ENCODE peak calls at places on chromosome 17, in six cellular contexts. S, J, X, H, R and K are unnamed samples.

GRCh38 chr17:40284085-40284713 is 3.5 kb upstream of the CDC6 start:
- DNase-seq in S (no peak), J (no peak), X (no peak), H (no peak), R (no peak), K (no peak)

GRCh38 chr17:32285770-32286517 is 20.3 kb downstream of the RHBDL3 start:
- DNase-seq in S (no peak), J (no peak), X (no peak), H (no peak), R (no peak), K (no peak)

GRCh38 chr17:16007439-16007838 is 7.8 kb downstream of the TTC19 start:
- DNase-seq in S (no peak), J (no peak), X (no peak), H (no peak), R (no peak), K (no peak)

GRCh38 chr17:49869038-49869374 is 21.1 kb upstream of the TAC4 start:
- DNase-seq in S (no peak), J (no peak), X (no peak), H (no peak), R (no peak), K (no peak)

GRCh38 chr17:30263552-30264333 is 28.0 kb downstream of the BLMH start:
- DNase-seq in S (no peak), J (no peak), X (no peak), H (no peak), R (no peak), K (no peak)

GRCh38 chr17:79137791-79138190 is 63.2 kb downstream of the ENGASE start:
- DNase-seq in S (no peak), J (no peak), X (no peak), H (peak; percentile 68), R (no peak), K (no peak)

GRCh38 chr17:66975614-66976378 is 11.3 kb downstream of the CACNG4 start:
- DNase-seq in S (no peak), J (peak; percentile 55), X (peak; percentile 69), H (no peak), R (peak; percentile 47), K (no peak)

GRCh38 chr17:45096141-45096540 is 35.0 kb downstream of the NMT1 start:
- DNase-seq in S (no peak), J (peak; percentile 41), X (no peak), H (no peak), R (no peak), K (no peak)

GRCh38 chr17:50361561-50362480 is 11.2 kb downstream of the MRPL27 start:
- DNase-seq in S (no peak), J (peak; percentile 75), X (peak; percentile 67), H (peak; percentile 90), R (peak; percentile 89), K (peak; percentile 74)

GRCh38 chr17:82492647-82493516 is 26.6 kb upstream of the FOXK2 start:
- DNase-seq in S (no peak), J (no peak), X (no peak), H (peak; percentile 48), R (no peak), K (no peak)

GRCh38 chr17:36597229-36597628 is 4.2 kb upstream of the MRM1 start:
- DNase-seq in S (no peak), J (no peak), X (no peak), H (no peak), R (peak; percentile 46), K (no peak)

GRCh38 chr17:49495842-49496182 is 719 bp downstream of the NGFR start:
- DNase-seq in S (no peak), J (no peak), X (no peak), H (peak; percentile 66), R (no peak), K (no peak)

GRCh38 chr17:1639549-1639948 is 6.0 kb downstream of the SCARF1 start:
- DNase-seq in S (no peak), J (no peak), X (no peak), H (peak; percentile 50), R (no peak), K (no peak)

GRCh38 chr17:74981318-74981978 is 6.0 kb upstream of the CDR2L start:
- DNase-seq in S (no peak), J (no peak), X (no peak), H (no peak), R (no peak), K (no peak)

GRCh38 chr17:55774834-55775233 is 24.0 kb downstream of the PCTP start:
- DNase-seq in S (no peak), J (peak; percentile 50), X (no peak), H (no peak), R (no peak), K (no peak)

GRCh38 chr17:59421722-59422121 is 90.3 kb downstream of the YPEL2 start:
- DNase-seq in S (no peak), J (peak; percentile 88), X (no peak), H (no peak), R (no peak), K (no peak)

GRCh38 chr17:74210191-74211140 is 2.9 kb upstream of the TTYH2 start:
- DNase-seq in S (no peak), J (peak; percentile 44), X (peak; percentile 84), H (peak; percentile 94), R (peak; percentile 63), K (no peak)

GRCh38 chr17:34503804-34504203 is 75.6 kb upstream of the TMEM132E start:
- DNase-seq in S (no peak), J (no peak), X (no peak), H (no peak), R (no peak), K (no peak)

GRCh38 chr17:70310251-70310672 is 140.9 kb downstream of the KCNJ2 start:
- DNase-seq in S (no peak), J (no peak), X (no peak), H (no peak), R (no peak), K (no peak)

GRCh38 chr17:74431568-74432483 is at the start of gene GPRC5C:
- DNase-seq in S (no peak), J (peak; percentile 95), X (peak; percentile 82), H (peak; percentile 84), R (peak; percentile 56), K (peak; percentile 67)

GRCh38 chr17:41347872-41348760 is 2.5 kb downstream of the KRT33A start:
- DNase-seq in S (no peak), J (no peak), X (no peak), H (no peak), R (no peak), K (no peak)

GRCh38 chr17:3887811-3888210 is 5.0 kb downstream of the CAMKK1 start:
- DNase-seq in S (no peak), J (no peak), X (no peak), H (no peak), R (peak; percentile 36), K (no peak)

GRCh38 chr17:74493381-74493833 is 27.0 kb downstream of the CD300A start:
- DNase-seq in S (peak; percentile 28), J (peak; percentile 71), X (peak; percentile 89), H (peak; percentile 81), R (peak; percentile 68), K (peak; percentile 43)

GRCh38 chr17:60134396-60135159 is 15.2 kb upstream of the CA4 start:
- DNase-seq in S (no peak), J (no peak), X (peak; percentile 17), H (peak; percentile 69), R (peak; percentile 69), K (no peak)

GRCh38 chr17:81387235-81388060 is 7.8 kb upstream of the BAHCC1 start:
- DNase-seq in S (no peak), J (no peak), X (no peak), H (peak; percentile 75), R (no peak), K (no peak)

GRCh38 chr17:13544292-13544691 is 57.4 kb downstream of the HS3ST3A1 start:
- DNase-seq in S (no peak), J (no peak), X (no peak), H (no peak), R (no peak), K (no peak)
- TF ChIP-seq POLR2AphosphoS5 in S (no peak), J (no peak), X (no peak), H (peak; percentile 74), R (no peak), K (no peak)

GRCh38 chr17:223723-224471 is 42.4 kb upstream of the DOC2B start:
- DNase-seq in S (no peak), J (no peak), X (no peak), H (no peak), R (no peak), K (no peak)
- TF ChIP-seq GABPA in S (no peak), J (no peak), X (no peak), H (no peak), R (no peak), K (no peak)

GRCh38 chr17:63423251-63423950 is 22.7 kb downstream of the CYB561 start:
- DNase-seq in S (no peak), J (no peak), X (no peak), H (no peak), R (no peak), K (no peak)

GRCh38 chr17:63426041-63426916 is 19.8 kb downstream of the CYB561 start:
- DNase-seq in S (no peak), J (no peak), X (no peak), H (no peak), R (no peak), K (no peak)

GRCh38 chr17:63423963-63424362 is 22.1 kb downstream of the CYB561 start:
- DNase-seq in S (no peak), J (no peak), X (no peak), H (no peak), R (no peak), K (no peak)

GRCh38 chr17:63426917-63427308 is 19.2 kb downstream of the CYB561 start:
- DNase-seq in S (no peak), J (no peak), X (no peak), H (no peak), R (no peak), K (no peak)

DNA sequence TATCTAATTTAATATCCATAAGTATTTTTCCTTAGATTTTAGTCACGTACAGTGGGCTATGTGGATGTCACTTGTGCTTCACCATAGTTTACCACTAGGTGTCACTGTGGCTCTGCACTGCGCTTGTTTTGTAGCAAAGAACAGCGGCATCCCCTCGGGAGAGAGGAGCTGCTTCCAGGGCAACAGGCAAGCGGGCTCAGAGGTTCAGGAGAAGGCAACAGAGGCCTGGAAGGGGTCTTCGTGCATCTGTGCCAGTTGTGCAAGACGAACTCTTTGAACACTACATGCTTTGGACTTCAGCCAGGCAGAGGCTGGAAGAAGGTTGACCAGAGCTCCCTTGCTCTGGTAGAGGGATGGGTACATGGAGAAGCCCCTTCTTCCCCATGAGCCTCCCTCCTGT is 20.6 kb downstream of the CYB561 start:
- DNase-seq in S (peak; percentile 39), J (peak; percentile 80), X (peak; percentile 81), H (peak; percentile 90), R (peak; percentile 79), K (peak; percentile 67)
- TF ChIP-seq POLR2AphosphoS5 in S (no peak), J (no peak), X (no peak), H (no peak), R (no peak), K (no peak)

GRCh38 chr17:61338000-61338864 is 61.4 kb upstream of the TBX2 start:
- DNase-seq in S (no peak), J (peak; percentile 50), X (no peak), H (no peak), R (no peak), K (no peak)

GRCh38 chr17:61335845-61336655 is 63.6 kb upstream of the TBX2 start:
- DNase-seq in S (no peak), J (peak; percentile 99), X (no peak), H (peak; percentile 44), R (no peak), K (no peak)

GRCh38 chr17:61338874-61339478 is 60.7 kb upstream of the TBX2 start:
- DNase-seq in S (no peak), J (peak; percentile 43), X (no peak), H (no peak), R (no peak), K (no peak)

GRCh38 chr17:61337247-61337812 is 62.3 kb upstream of the TBX2 start:
- DNase-seq in S (no peak), J (no peak), X (no peak), H (no peak), R (no peak), K (no peak)

GRCh38 chr17:61340431-61340830 is 59.2 kb upstream of the TBX2 start:
- DNase-seq in S (no peak), J (no peak), X (no peak), H (no peak), R (no peak), K (no peak)
- TF ChIP-seq GABPA in S (no peak), J (no peak), X (no peak), H (no peak), R (no peak), K (no peak)